ENCODE peak calls at places on chromosomes 1 and 21, in five cellular contexts. H is left lung, N is fibroblast of lung, V is body of pancreas, J is heart right ventricle. T is an unnamed sample. For H3K4me1, the result is how much of the 10 kb centered on the place peaks cover.

GRCh38 chr1:2314803-2315710 is 76.3 kb downstream of the MORN1 start:
- DNase-seq in H (peak), N (peak), V (peak), J (peak), T (peak)

GRCh38 chr1:228276901-228277490 is 69.2 kb downstream of the OBSCN start:
- DNase-seq in H (peak), N (no peak), V (no peak), J (no peak), T (peak)

GRCh38 chr1:223837206-223837605 is 8.5 kb downstream of the TP53BP2 start:
- DNase-seq in H (no peak), N (peak), V (no peak), J (no peak), T (no peak)

GRCh38 chr1:117843791-117844190 is 85.6 kb downstream of the GDAP2 start:
- DNase-seq in H (no peak), N (peak), V (no peak), J (no peak), T (no peak)

GRCh38 chr1:155569988-155570592 is 7.5 kb upstream of the ASH1L start:
- DNase-seq in H (no peak), N (peak), V (no peak), J (no peak), T (no peak)

GRCh38 chr1:27831568-27832410 is 1.2 kb downstream of the PPP1R8 start:
- DNase-seq in H (no peak), N (no peak), V (no peak), J (no peak), T (no peak)

GRCh38 chr1:29889776-29890175 is 653.5 kb downstream of the PTPRU start:
- DNase-seq in H (no peak), N (no peak), V (no peak), J (no peak), T (no peak)

GRCh38 chr1:17167783-17168479 is 37.0 kb upstream of the PADI1 start:
- DNase-seq in H (no peak), N (peak), V (no peak), J (no peak), T (no peak)

GRCh38 chr1:240254006-240254405 is 162.3 kb downstream of the FMN2 start:
- DNase-seq in H (peak), N (no peak), V (no peak), J (no peak), T (no peak)

GRCh38 chr1:185342017-185342416 is 25.0 kb upstream of the IVNS1ABP start:
- DNase-seq in H (no peak), N (no peak), V (no peak), J (no peak), T (no peak)

DNA sequence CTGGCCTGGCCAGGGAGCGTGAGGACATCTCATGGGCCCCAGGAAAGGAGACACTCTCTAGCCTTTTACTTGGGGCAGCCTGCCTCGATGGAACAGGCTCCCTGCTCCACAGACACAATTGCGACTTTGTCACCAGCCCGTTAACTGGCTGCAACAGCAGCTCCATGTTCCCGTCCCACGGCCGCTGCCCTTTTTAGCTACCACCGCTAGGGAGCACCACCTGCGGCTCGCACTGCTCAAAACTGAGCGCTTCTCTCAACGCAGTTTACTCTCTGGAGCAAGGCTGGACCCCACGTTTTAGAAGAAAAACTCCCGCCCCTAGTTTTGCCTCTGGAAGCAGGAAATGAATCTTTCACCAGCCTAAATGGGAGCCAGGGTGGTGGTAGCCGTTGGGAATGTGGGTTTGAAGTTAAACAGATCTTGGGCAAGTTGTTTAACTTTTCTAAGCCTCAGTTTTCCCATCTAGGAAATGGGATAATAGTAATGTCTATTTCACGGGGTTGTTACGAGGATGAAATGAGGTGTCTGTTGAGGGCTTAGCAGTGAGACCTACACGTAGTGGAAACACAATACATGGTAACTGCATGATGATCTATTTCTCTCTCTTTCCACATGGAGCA is 3.5 kb upstream of the LRRC38 start:
- DNase-seq in H (no peak), N (no peak), V (no peak), J (no peak), T (no peak)
- TF ChIP-seq CTCF in H (peak), N (no peak), V (no peak), J (peak), T (peak)

GRCh38 chr21:15849161-15849560 is 119.4 kb downstream of the USP25 start:
- DNase-seq in H (no peak), N (no peak), V (no peak), J (no peak), T (no peak)

GRCh38 chr21:15853126-15853525 is 123.3 kb downstream of the USP25 start:
- DNase-seq in H (no peak), N (no peak), V (no peak), J (no peak), T (no peak)

GRCh38 chr21:15850645-15851044 is 120.9 kb downstream of the USP25 start:
- DNase-seq in H (no peak), N (peak), V (no peak), J (no peak), T (no peak)

GRCh38 chr21:15849925-15850324 is 120.1 kb downstream of the USP25 start:
- DNase-seq in H (no peak), N (no peak), V (no peak), J (no peak), T (no peak)

DNA sequence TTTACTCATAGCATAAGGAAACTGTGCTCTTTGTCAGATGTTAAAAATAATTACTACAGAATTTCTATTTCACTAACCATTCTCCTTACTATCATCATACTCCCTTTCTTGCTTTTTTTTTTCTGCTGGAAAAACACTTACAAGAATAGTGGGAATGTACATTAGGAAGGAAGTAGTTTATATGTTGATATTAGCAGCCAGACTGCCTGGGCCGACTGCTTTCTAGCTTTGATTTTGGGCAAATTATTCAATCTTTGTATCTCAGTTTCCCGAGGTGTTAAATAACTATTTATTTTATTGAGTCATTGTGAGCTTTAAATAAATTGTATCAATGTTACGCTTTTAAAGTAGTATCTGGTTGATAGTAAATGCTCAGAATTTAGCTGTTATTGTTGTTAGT is 122.4 kb downstream of the USP25 start:
- DNase-seq in H (no peak), N (no peak), V (no peak), J (no peak), T (no peak)
- H3K4me1 ChIP-seq in H (under half), N (under half), V (under half), J (under half), T (under half)

GRCh38 chr1:55421317-55421716 is 206.2 kb upstream of the USP24 start:
- DNase-seq in H (no peak), N (peak), V (no peak), J (no peak), T (no peak)

GRCh38 chr1:55418625-55419024 is 203.5 kb upstream of the USP24 start:
- DNase-seq in H (no peak), N (no peak), V (no peak), J (no peak), T (no peak)

GRCh38 chr1:55423376-55423775 is 208.2 kb upstream of the USP24 start:
- DNase-seq in H (no peak), N (no peak), V (no peak), J (no peak), T (no peak)

GRCh38 chr1:55420021-55420420 is 204.9 kb upstream of the USP24 start:
- DNase-seq in H (no peak), N (no peak), V (no peak), J (no peak), T (no peak)

GRCh38 chr1:55420866-55421265 is 205.7 kb upstream of the USP24 start:
- DNase-seq in H (no peak), N (peak), V (no peak), J (no peak), T (no peak)
- H3K27ac ChIP-seq in H (no peak), N (no peak), V (no peak), J (no peak), T (no peak)

DNA sequence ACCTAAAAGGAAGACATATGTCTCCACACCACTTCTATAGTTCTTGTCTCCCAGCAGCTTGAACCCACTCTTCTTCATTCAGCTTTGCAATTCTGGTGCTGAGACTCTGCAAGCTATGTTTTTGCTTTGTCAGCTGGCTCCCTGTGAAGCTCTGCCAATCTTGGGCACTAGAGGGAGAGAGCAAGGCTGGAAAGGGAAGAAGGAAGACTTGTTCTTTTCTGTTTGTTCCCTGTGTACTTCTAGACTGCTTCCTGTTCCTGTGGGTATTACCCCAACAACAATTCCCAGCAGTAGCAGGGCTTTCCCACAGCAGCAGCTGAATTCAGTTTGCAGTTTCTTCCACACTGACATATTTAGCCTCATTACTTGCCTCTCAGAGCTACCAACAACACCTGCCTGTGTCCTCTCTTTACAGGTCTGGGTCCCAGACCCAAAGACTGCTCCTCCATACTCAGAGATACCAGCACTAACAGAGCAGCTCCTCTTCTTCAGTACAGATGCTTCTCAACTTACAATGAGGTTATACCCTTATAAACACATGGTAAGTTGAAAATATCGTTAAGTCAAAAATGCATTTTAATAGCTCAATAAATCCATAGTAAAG is 275.2 kb upstream of the NEGR1 start:
- DNase-seq in H (no peak), N (peak), V (no peak), J (no peak), T (no peak)
- TF ChIP-seq CTCF in H (no peak), N (peak), V (no peak), J (peak), T (no peak)

T was measured in lower lobe of right lung.